ENCODE peak calls at places on chromosomes 1 and 21, in eight cellular contexts. B, C, Z, N, V, E, G and K are unnamed samples.

GRCh38 chr1:107680579-107680985 is 284.4 kb downstream of the VAV3 start:
- DNase-seq in G (no peak), Z (no peak), B (no peak), C (no peak), E (no peak), V (no peak), N (no peak), K (no peak)

GRCh38 chr1:204220217-204220616 is 6.4 kb upstream of the GOLT1A start:
- DNase-seq in V (no peak), G (no peak), N (no peak), Z (no peak), C (no peak), B (no peak), E (no peak), K (no peak)

GRCh38 chr1:46617108-46617694 is 590 bp upstream of the MOB3C start:
- DNase-seq in V (no peak), B (no peak), E (no peak), Z (no peak), G (no peak), C (no peak), N (no peak), K (no peak)

GRCh38 chr21:39911286-39911685 is 44.0 kb downstream of the PCP4 start:
- DNase-seq in E (no peak), V (no peak), B (no peak), G (no peak), N (no peak), C (no peak), Z (peak; percentile 56), K (peak; percentile 56)

GRCh38 chr1:46538147-46538546 is 13.3 kb downstream of the KNCN start:
- DNase-seq in B (no peak), C (no peak), E (no peak), N (no peak), Z (no peak), V (no peak), G (no peak), K (no peak)

GRCh38 chr1:66506991-66507390 is 27.0 kb upstream of the SGIP1 start:
- DNase-seq in N (no peak), V (no peak), Z (no peak), G (no peak), C (no peak), E (no peak), B (no peak), K (no peak)

GRCh38 chr1:54971317-54971791 is 9.1 kb upstream of the TMEM61 start:
- DNase-seq in G (peak; percentile 42), N (peak; percentile 35), Z (peak; percentile 54), C (no peak), V (no peak), B (no peak), E (no peak), K (peak; percentile 10)

GRCh38 chr1:64470670-64471217 is 815 bp downstream of the CACHD1 start:
- DNase-seq in C (peak; percentile 49), N (no peak), V (no peak), B (peak; percentile 46), G (no peak), Z (no peak), E (no peak), K (peak; percentile 80)

GRCh38 chr1:161020573-161021167 is at the start of gene F11R:
- DNase-seq in G (no peak), V (no peak), B (peak; percentile 20), Z (no peak), N (no peak), E (no peak), C (peak; percentile 55), K (peak; percentile 89)

GRCh38 chr1:18974005-18974404 is 17.5 kb upstream of the IFFO2 start:
- DNase-seq in Z (no peak), N (no peak), E (no peak), V (no peak), B (no peak), C (no peak), G (no peak), K (no peak)

GRCh38 chr1:156963621-156964020 is 43.2 kb downstream of the LRRC71 start:
- DNase-seq in V (peak; percentile 54), G (no peak), C (peak; percentile 77), E (no peak), B (no peak), Z (peak; percentile 46), N (no peak), K (no peak)

DNA sequence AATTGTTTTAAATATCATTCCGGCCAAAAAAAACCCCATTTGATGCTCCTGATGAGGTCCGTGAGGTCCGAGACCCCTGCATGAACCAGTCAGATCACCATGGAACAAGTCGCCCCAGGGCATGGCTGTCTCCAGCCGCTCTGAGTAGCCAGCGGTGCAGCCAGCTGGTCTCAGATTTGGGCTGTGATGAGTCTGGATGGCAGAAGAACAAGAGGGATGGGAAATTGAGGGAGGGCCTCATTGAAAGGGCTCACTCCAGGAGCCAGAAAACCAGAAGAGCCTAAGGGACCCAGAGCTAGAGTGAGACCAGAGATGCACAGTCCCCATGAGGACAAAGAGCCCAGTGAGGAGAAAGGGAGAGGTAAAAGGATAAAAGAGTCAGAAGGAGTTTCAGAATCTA is 174.0 kb downstream of the TOMM20 start:
- DNase-seq in Z (no peak), E (no peak), V (no peak), G (no peak), B (no peak), N (no peak), C (no peak), K (no peak)
- H3K27ac ChIP-seq in Z (no peak overlapping the region), E (peak overlapping the region; percentile 54), V (peak overlapping the region; percentile 3), G (no peak overlapping the region), B (peak overlapping the region; percentile 58), N (no peak overlapping the region), C (no peak overlapping the region), K (peak overlapping the region; percentile 10)

GRCh38 chr1:207971511-207972224 is 60.7 kb upstream of the CD34 start:
- DNase-seq in C (no peak), B (no peak), V (no peak), Z (no peak), E (no peak), N (no peak), G (no peak), K (no peak)
- H3K4me3 ChIP-seq in C (no peak overlapping the region), B (no peak overlapping the region), V (no peak overlapping the region), Z (no peak overlapping the region), E (no peak overlapping the region), N (no peak overlapping the region), G (no peak overlapping the region), K (no peak overlapping the region)

DNA sequence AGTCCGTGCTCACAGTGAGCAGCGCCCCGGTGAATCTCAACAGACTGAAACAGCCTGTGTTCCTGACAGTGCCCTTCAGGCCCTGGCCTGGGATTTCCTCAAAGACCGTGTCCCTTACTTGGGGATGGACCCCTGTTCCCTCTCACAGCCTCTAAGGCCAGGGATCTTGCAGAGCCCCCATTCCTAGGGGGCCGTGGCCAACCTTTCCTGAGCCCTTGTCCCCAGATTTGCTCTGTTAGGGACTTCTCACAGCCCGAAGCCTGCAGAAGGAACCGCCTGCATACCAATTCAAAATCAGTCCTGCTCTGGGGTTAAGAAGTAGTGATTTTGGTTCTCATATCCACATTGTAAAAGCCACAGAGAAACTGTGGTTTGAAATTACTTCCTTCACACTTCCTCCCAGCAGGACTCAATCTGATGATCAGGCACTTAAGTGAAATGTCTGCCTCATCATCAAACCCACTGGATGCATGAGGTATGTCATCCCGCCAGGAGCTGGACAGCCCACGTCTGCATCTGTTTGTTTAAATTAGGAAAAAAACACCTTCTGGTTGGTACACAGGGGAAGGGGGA is 14.9 kb downstream of the ABCA4 start:
- DNase-seq in N (peak; percentile 46), Z (no peak), V (no peak), B (no peak), C (no peak), G (peak; percentile 50), E (no peak), K (no peak)
- H3K27ac ChIP-seq in N (no peak overlapping the region), Z (no peak overlapping the region), V (no peak overlapping the region), B (no peak overlapping the region), C (no peak overlapping the region), G (no peak overlapping the region), E (no peak overlapping the region), K (no peak overlapping the region)

GRCh38 chr1:62621907-62622306 is 24.6 kb downstream of the ANGPTL3 start:
- DNase-seq in N (peak; percentile 95), E (no peak), V (no peak), Z (no peak), G (peak; percentile 84), B (no peak), C (no peak), K (no peak)
- H3K4me3 ChIP-seq in N (no peak overlapping the region), E (no peak overlapping the region), V (no peak overlapping the region), Z (no peak overlapping the region), G (no peak overlapping the region), B (no peak overlapping the region), C (no peak overlapping the region), K (no peak overlapping the region)

DNA sequence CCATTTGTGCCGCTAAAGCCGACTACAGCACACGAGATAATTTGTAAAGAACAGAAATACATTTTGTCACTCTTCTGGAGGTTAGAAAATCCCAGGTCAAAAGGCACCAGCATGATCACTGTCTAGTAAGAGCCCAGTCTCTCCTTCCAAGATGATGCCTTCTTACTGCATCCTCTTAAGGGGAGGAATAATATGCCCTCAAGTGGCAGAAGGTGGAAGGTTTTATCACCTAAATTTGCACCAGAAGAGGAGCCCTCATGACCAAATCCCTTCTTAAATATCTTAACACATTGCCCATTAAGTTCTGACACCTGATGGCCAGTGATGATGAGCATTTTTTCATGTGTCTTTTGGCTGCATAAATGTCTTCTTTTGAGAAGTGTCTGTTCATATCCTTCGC is 326.7 kb upstream of the RGS18 start:
- DNase-seq in C (no peak), G (no peak), B (no peak), E (no peak), N (no peak), Z (no peak), V (no peak), K (no peak)
- H3K27ac ChIP-seq in C (no peak overlapping the region), G (no peak overlapping the region), B (no peak overlapping the region), E (no peak overlapping the region), N (no peak overlapping the region), Z (no peak overlapping the region), V (no peak overlapping the region), K (no peak overlapping the region)

GRCh38 chr1:214438530-214438929 is 112.9 kb downstream of the PTPN14 start:
- DNase-seq in B (no peak), V (no peak), G (no peak), E (no peak), N (no peak), C (no peak), Z (no peak), K (no peak)

GRCh38 chr1:214440219-214440965 is 111.0 kb downstream of the PTPN14 start:
- DNase-seq in C (no peak), E (no peak), B (no peak), Z (no peak), G (no peak), V (no peak), N (no peak), K (no peak)

GRCh38 chr1:214438059-214438458 is 113.3 kb downstream of the PTPN14 start:
- DNase-seq in N (no peak), Z (no peak), B (no peak), G (no peak), V (no peak), C (no peak), E (no peak), K (no peak)

GRCh38 chr1:214441119-214441518 is 110.3 kb downstream of the PTPN14 start:
- DNase-seq in V (no peak), N (peak; percentile 24), B (no peak), Z (no peak), E (no peak), C (no peak), G (peak; percentile 67), K (no peak)

GRCh38 chr1:214439352-214440119 is 111.9 kb downstream of the PTPN14 start:
- DNase-seq in Z (peak; percentile 56), E (no peak), C (no peak), G (peak; percentile 95), V (no peak), B (peak; percentile 57), N (peak; percentile 97), K (peak; percentile 67)
- H3K4me3 ChIP-seq in Z (peak overlapping the region; percentile 37), E (peak overlapping the region; percentile 5), C (no peak overlapping the region), G (no peak overlapping the region), V (peak overlapping the region; percentile 13), B (peak overlapping the region; percentile 8), N (peak overlapping the region; percentile 4), K (no peak overlapping the region)